ENCODE peak calls at places on chromosomes 12 and 14, in five cellular contexts. J is NT2/D1, E is GM12878, H is H1, Z is HepG2. Y is an unnamed sample.

GRCh38 chr12:62350554-62350953 is 90.3 kb downstream of the USP15 start:
- DNase-seq in J (no peak), E (no peak), H (no peak), Z (no peak), Y (no peak)

GRCh38 chr14:61372842-61373555 is 51.6 kb downstream of the PRKCH start:
- DNase-seq in J (no peak), E (no peak), H (no peak), Z (no peak), Y (no peak)

GRCh38 chr14:73180385-73180805 is 44.1 kb downstream of the PSEN1 start:
- DNase-seq in J (no peak), E (no peak), H (no peak), Z (peak), Y (no peak)

GRCh38 chr14:64110832-64111231 is 183.3 kb downstream of the ESR2 start:
- DNase-seq in J (no peak), E (no peak), H (no peak), Z (no peak), Y (no peak)

GRCh38 chr14:103204852-103205540 is 81.7 kb downstream of the TNFAIP2 start:
- DNase-seq in J (no peak), E (no peak), H (no peak), Z (no peak), Y (no peak)

GRCh38 chr12:1474567-1475153 is 119.7 kb downstream of the FBXL14 start:
- DNase-seq in J (peak), E (no peak), H (peak), Z (no peak), Y (no peak)

GRCh38 chr12:99453831-99454538 is 193.6 kb upstream of the GARIN6 start:
- DNase-seq in J (no peak), E (no peak), H (no peak), Z (no peak), Y (no peak)

GRCh38 chr12:57096099-57096572 is 7.2 kb downstream of the NAB2 start:
- DNase-seq in J (no peak), E (no peak), H (no peak), Z (no peak), Y (no peak)

GRCh38 chr14:50088117-50088515 is 28.3 kb downstream of the VCPKMT start:
- DNase-seq in J (no peak), E (no peak), H (no peak), Z (no peak), Y (no peak)

GRCh38 chr12:15558915-15559528 is 230.2 kb downstream of the EPS8 start:
- DNase-seq in J (no peak), E (no peak), H (no peak), Z (no peak), Y (no peak)
- TF ChIP-seq SUZ12 in J (no peak), E (no peak), H (no peak), Z (no peak), Y (no peak)

DNA sequence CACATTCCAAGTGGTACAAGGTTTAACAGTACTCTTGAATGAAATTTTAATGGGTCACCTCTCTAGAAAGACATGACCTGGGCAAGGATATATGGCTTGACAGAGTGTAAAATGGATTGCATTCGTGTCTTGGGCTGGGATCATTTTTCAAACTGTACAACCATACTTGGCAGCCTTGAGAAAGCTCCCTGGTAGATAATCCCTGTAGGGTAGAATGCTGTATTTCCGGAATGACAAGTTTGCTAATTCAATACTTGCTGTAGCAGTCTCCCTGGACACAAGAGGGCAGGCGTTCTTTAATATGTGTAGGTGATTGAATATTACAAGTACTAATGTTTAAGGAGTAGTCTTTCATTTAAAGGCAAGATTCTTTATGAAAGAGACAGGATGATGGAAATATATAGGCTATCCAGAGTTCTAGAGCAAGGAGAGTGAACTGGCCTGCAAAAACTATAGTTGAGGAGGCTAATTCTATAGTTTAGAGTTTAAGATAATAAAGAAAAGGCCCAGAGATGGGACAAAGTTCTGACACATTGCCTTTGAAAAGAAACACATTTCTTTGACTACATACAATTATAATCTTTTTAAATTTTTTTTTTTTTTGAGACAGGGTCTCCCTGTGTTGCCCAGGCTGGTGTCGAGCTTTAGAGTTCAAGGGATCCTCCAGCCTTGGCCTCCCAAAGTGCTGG is 53.4 kb downstream of the PLBD1 start:
- DNase-seq in J (no peak), E (no peak), H (peak), Z (peak), Y (peak)
- TF ChIP-seq SUZ12 in J (no peak), E (no peak), H (no peak), Z (no peak), Y (no peak)

DNA sequence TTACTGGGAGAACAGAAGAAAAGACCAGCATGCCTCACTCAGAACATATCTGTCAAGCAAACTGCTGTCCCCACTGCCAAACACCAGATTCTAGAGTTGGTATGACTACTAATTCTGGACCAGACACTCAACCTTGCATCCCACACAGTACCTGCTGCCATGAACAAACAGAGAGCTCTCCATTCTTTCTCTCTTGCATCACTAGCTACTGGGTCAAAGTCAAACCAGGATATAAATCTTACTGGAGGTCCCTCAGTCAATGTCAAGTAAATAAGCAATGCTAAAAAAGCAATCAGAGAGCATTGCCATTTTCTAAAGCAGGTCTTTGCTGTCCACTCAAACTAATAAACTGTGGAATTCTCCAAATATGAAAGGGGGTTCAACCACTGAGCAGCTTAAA is 452.4 kb upstream of the SEL1L start:
- DNase-seq in J (no peak), E (no peak), H (no peak), Z (peak), Y (no peak)
- TF ChIP-seq SUZ12 in J (no peak), E (no peak), H (no peak), Z (no peak), Y (no peak)

GRCh38 chr12:32235251-32235650 is 128.6 kb downstream of the BICD1 start:
- DNase-seq in J (no peak), E (no peak), H (no peak), Z (no peak), Y (no peak)

GRCh38 chr12:32226768-32227167 is 120.1 kb downstream of the BICD1 start:
- DNase-seq in J (no peak), E (no peak), H (no peak), Z (no peak), Y (no peak)

GRCh38 chr12:32233568-32233967 is 126.9 kb downstream of the BICD1 start:
- DNase-seq in J (no peak), E (no peak), H (no peak), Z (no peak), Y (no peak)

GRCh38 chr12:32229971-32230606 is 123.4 kb downstream of the BICD1 start:
- DNase-seq in J (no peak), E (no peak), H (no peak), Z (no peak), Y (no peak)

GRCh38 chr12:32230607-32230982 is 123.9 kb downstream of the BICD1 start:
- DNase-seq in J (no peak), E (no peak), H (no peak), Z (no peak), Y (no peak)
- TF ChIP-seq SUZ12 in J (no peak), E (no peak), H (no peak), Z (no peak), Y (no peak)

GRCh38 chr12:26088999-26089398 is 35.8 kb downstream of the BHLHE41 start:
- DNase-seq in J (no peak), E (peak), H (no peak), Z (no peak), Y (no peak)
- TF ChIP-seq SUZ12 in J (no peak), E (no peak), H (no peak), Z (no peak), Y (no peak)

GRCh38 chr14:104360522-104360921 is 219.0 kb upstream of the C14orf180 start:
- DNase-seq in J (no peak), E (no peak), H (no peak), Z (no peak), Y (no peak)

GRCh38 chr14:104361921-104362681 is 217.5 kb upstream of the C14orf180 start:
- DNase-seq in J (no peak), E (no peak), H (no peak), Z (no peak), Y (no peak)

GRCh38 chr14:104359969-104360442 is 219.6 kb upstream of the C14orf180 start:
- DNase-seq in J (no peak), E (no peak), H (no peak), Z (no peak), Y (no peak)

GRCh38 chr14:104359301-104359968 is 220.1 kb upstream of the C14orf180 start:
- DNase-seq in J (no peak), E (no peak), H (no peak), Z (no peak), Y (no peak)

GRCh38 chr14:104361101-104361591 is 218.4 kb upstream of the C14orf180 start:
- DNase-seq in J (no peak), E (no peak), H (no peak), Z (no peak), Y (no peak)
- TF ChIP-seq SUZ12 in J (no peak), E (no peak), H (no peak), Z (no peak), Y (no peak)

GRCh38 chr14:74608959-74609611 is 3.0 kb downstream of the LTBP2 start:
- DNase-seq in J (peak), E (peak), H (peak), Z (peak), Y (peak)
- TF ChIP-seq SUZ12 in J (no peak), E (no peak), H (no peak), Z (no peak), Y (no peak)